ENCODE peak calls at places on chromosomes 6 and 20, in four cellular contexts. G is progenitor cell of endocrine pancreas; M is CD4-positive, alpha-beta T cell; W is suprapubic skin. N is an unnamed sample.

GRCh38 chr20:8194721-8195120 is 62.7 kb downstream of the PLCB1 start:
- DNase-seq in G (no peak), M (no peak), W (no peak), N (no peak)

GRCh38 chr6:13708679-13709261 is 2.9 kb downstream of the RANBP9 start:
- DNase-seq in G (no peak), M (no peak), W (no peak), N (no peak)

GRCh38 chr6:1494671-1495070 is 105.3 kb downstream of the FOXF2 start:
- DNase-seq in G (no peak), M (no peak), W (no peak), N (no peak)

GRCh38 chr6:15518878-15519277 is 143.9 kb downstream of the DTNBP1 start:
- DNase-seq in G (no peak), M (no peak), W (no peak), N (no peak)

GRCh38 chr20:34237942-34238341 is 3.3 kb upstream of the ASIP start:
- DNase-seq in G (no peak), M (no peak), W (no peak), N (no peak)

GRCh38 chr6:166779381-166779780 is 152.3 kb upstream of the RPS6KA2 start:
- DNase-seq in G (no peak), M (no peak), W (no peak), N (no peak)

GRCh38 chr6:84332139-84333034 is 104.9 kb upstream of the CEP162 start:
- DNase-seq in G (no peak), M (no peak), W (no peak), N (no peak)

GRCh38 chr6:4336778-4337442 is 201.5 kb upstream of the ECI2 start:
- DNase-seq in G (no peak), M (no peak), W (no peak), N (no peak)

GRCh38 chr6:45637611-45638257 is 260.0 kb upstream of the SUPT3H start:
- DNase-seq in G (no peak), M (no peak), W (no peak), N (no peak)

GRCh38 chr6:138607478-138608433 is 108.5 kb upstream of the NHSL1 start:
- DNase-seq in G (no peak), M (no peak), W (no peak), N (no peak)
- TF ChIP-seq CTCF in G (no peak), M (no peak), W (no peak), N (no peak)

DNA sequence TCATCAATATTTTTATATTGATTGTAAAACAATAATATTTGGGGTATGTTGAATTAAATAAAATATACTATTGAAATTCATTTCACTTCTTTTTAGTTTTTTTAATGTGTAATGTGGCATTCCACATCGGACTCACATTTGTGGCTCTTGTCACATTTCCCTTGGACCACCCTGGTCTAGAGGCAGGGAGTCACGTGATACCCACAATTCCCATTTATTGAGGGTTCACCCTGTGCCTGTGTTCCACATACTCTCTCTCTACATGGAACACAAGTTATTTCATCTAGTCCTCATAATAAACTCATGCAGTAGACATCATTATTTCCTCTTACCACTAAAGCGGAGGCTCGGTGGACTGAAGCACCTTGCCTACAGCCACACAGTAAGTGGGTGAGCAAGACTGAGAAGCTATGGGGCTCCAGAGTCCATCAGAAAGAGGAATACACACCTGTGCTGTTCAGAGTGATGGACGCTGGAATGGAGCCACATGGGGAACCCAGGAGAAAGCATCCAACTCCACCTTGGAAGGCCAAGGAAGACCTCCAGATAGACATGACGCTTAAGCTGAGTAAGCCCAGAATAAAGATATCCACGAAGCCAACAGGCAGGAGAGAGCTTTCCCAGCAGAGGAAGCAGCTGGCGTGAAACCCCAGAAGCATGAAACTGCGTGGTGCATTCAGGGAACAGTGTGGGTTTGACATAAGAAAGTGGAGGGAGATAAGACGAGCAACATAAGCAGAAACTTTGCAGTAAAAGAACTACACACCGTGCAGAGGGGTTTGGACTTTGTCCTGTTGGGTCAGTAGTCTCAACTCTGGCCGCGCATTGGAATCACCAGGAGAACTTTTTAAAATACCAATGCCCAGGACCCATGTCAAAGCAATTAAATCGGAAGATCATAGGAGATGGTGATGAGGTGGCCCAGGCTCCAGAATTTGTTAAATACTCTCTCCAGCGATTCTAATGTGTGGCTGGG is 49.5 kb downstream of the UNC5CL start:
- DNase-seq in G (no peak), M (no peak), W (no peak), N (no peak)
- TF ChIP-seq CTCF in G (no peak), M (no peak), W (no peak), N (no peak)

DNA sequence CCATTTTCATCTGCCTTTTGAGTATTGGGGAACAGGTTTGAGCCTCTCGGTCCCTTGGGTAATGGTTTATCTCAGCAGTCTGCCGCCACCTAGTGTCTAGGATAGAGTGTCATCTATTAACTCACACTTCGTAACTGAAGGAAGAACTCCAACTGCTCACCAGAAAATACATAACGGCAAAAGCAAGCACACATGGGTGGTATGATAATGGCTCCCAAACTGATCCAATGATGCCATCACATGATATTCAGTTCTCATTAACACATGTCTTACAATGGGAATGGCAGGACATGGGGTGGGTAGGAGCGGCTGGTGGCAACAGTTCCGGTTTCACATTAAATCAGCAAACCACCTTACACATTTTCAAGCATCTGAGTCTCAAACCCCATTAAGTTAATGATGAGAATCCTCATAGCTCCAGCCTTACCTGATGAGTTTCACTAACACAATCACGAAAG is 110.7 kb upstream of the PHACTR1 start:
- DNase-seq in G (peak; percentile 28), M (no peak), W (no peak), N (no peak)
- TF ChIP-seq CTCF in G (peak; percentile 83), M (peak; percentile 50), W (peak; percentile 50), N (peak; percentile 86)

GRCh38 chr20:38392356-38392755 is 42.8 kb downstream of the SNHG17 start:
- DNase-seq in G (no peak), M (no peak), W (no peak), N (no peak)

GRCh38 chr20:38386004-38386403 is 39.7 kb downstream of the LBP start:
- DNase-seq in G (no peak), M (no peak), W (no peak), N (no peak)

GRCh38 chr20:38383147-38383546 is 36.9 kb downstream of the LBP start:
- DNase-seq in G (no peak), M (no peak), W (no peak), N (no peak)

GRCh38 chr20:38386852-38387251 is 40.6 kb downstream of the LBP start:
- DNase-seq in G (no peak), M (no peak), W (peak; percentile 71), N (no peak)

GRCh38 chr20:38387953-38388352 is 41.7 kb downstream of the LBP start:
- DNase-seq in G (no peak), M (no peak), W (no peak), N (no peak)
- TF ChIP-seq CTCF in G (no peak), M (no peak), W (no peak), N (no peak)